ENCODE peak calls at places on chromosomes 13 and 19, in six cellular contexts. Q is HFFc6, M is foreskin fibroblast, Z is colonic mucosa, B is astrocyte, H is AG04450. P is an unnamed sample.

GRCh38 chr19:2282062-2282861 is at the start of gene PEAK3:
- DNase-seq in M (peak), B (peak), Q (no peak), Z (peak), H (no peak), P (peak)

GRCh38 chr13:114315074-114315785 is 927 bp downstream of the CHAMP1 start:
- DNase-seq in M (no peak), H (no peak), Q (no peak), Z (peak), B (no peak), P (no peak)

GRCh38 chr13:98507060-98507797 is 69.7 kb downstream of the STK24 start:
- DNase-seq in B (peak), Z (peak), M (peak), H (no peak), Q (no peak), P (peak)

GRCh38 chr13:111061338-111062045 is 53.6 kb upstream of the ARHGEF7 start:
- DNase-seq in H (no peak), B (no peak), Q (no peak), M (no peak), Z (no peak), P (no peak)

GRCh38 chr19:44176590-44176989 is 11.7 kb downstream of the ZNF226 start:
- DNase-seq in H (no peak), M (no peak), Z (no peak), B (no peak), Q (no peak), P (no peak)

GRCh38 chr19:16429066-16429758 is 42.6 kb downstream of the EPS15L1 start:
- DNase-seq in Q (no peak), Z (no peak), B (no peak), H (no peak), M (no peak), P (no peak)

GRCh38 chr13:27860743-27861142 is 59.1 kb upstream of the PDX1 start:
- DNase-seq in Q (no peak), B (no peak), H (no peak), Z (no peak), M (no peak), P (no peak)

GRCh38 chr13:45362939-45363338 is 22.0 kb upstream of the TPT1 start:
- DNase-seq in B (no peak), M (no peak), Z (no peak), H (no peak), Q (no peak), P (no peak)

GRCh38 chr19:17424743-17425365 is 5.0 kb downstream of the MVB12A start:
- DNase-seq in M (peak), H (no peak), B (no peak), Q (no peak), Z (peak), P (peak)

GRCh38 chr19:40411125-40411842 is 1.9 kb downstream of the PRX start:
- DNase-seq in H (no peak), Z (no peak), B (no peak), M (no peak), Q (no peak), P (no peak)

GRCh38 chr19:29872224-29872731 is 60.5 kb downstream of the CCNE1 start:
- DNase-seq in B (peak), H (no peak), Z (no peak), Q (no peak), M (peak), P (peak)

GRCh38 chr13:112444001-112444311 is 67.8 kb downstream of the SPACA7 start:
- DNase-seq in Z (peak), B (peak), H (no peak), M (peak), Q (peak), P (peak)

GRCh38 chr19:5081441-5082161 is 112.7 kb downstream of the KDM4B start:
- DNase-seq in B (no peak), H (no peak), M (peak), Z (no peak), Q (no peak), P (no peak)

GRCh38 chr19:42386974-42387707 is 3.0 kb downstream of the CNFN start:
- DNase-seq in M (peak), Q (peak), H (no peak), Z (peak), B (peak), P (peak)
- TF ChIP-seq CTCF in M (peak), Q (peak), H (peak), Z (peak), B (no peak), P (peak)

GRCh38 chr13:29021311-29021710 is 201.2 kb downstream of the MTUS2 start:
- DNase-seq in B (no peak), M (no peak), H (no peak), Z (no peak), Q (no peak), P (no peak)
- TF ChIP-seq CTCF in B (no peak), M (no peak), H (no peak), Z (no peak), Q (no peak), P (no peak)

DNA sequence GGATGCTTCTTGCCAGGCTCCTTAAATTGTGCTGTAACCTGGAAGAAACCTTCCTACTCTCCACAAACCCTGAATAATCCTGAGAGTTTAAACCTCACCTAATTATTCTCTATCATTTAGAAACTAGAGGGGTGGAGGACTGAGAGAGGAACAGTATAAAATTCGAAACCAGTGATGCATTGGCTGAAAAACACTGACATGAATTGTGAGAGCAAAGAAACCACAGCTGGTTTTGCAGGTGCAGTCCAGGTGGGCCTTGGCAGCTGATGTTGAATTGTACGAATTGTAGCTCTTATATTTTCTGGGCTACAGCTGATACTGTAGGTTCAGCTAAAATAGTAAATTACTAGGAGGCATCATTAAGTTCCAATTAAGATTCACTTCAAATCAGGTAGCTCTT is 227.0 kb upstream of the SLITRK5 start:
- DNase-seq in Z (no peak), B (no peak), M (no peak), H (no peak), Q (no peak), P (no peak)
- TF ChIP-seq CTCF in Z (no peak), B (no peak), M (no peak), H (no peak), Q (no peak), P (no peak)

GRCh38 chr19:47028372-47028672 is 8.7 kb downstream of the NPAS1 start:
- DNase-seq in B (no peak), Q (no peak), Z (no peak), M (no peak), H (no peak), P (no peak)
- TF ChIP-seq CTCF in B (no peak), Q (no peak), Z (no peak), M (no peak), H (no peak), P (no peak)

GRCh38 chr19:49017041-49017665 is at the start of gene LHB:
- DNase-seq in Z (no peak), B (no peak), M (no peak), H (no peak), Q (no peak), P (no peak)

GRCh38 chr19:49020342-49020741 is 3.5 kb upstream of the LHB start:
- DNase-seq in Q (no peak), H (no peak), B (no peak), Z (no peak), M (no peak), P (no peak)

GRCh38 chr19:49020931-49021895 is 2.9 kb downstream of the CGB3 start:
- DNase-seq in Z (no peak), H (no peak), M (peak), Q (peak), B (no peak), P (no peak)

GRCh38 chr19:49017666-49018351 is 918 bp upstream of the LHB start:
- DNase-seq in M (peak), B (peak), Q (peak), Z (peak), H (no peak), P (peak)

GRCh38 chr19:49019242-49019932 is 2.5 kb upstream of the LHB start:
- DNase-seq in B (no peak), Q (no peak), M (peak), Z (peak), H (no peak), P (no peak)
- TF ChIP-seq CTCF in B (no peak), Q (peak), M (no peak), Z (no peak), H (no peak), P (peak)

GRCh38 chr13:50917572-50917971 is 8.0 kb downstream of the RNASEH2B start:
- DNase-seq in Q (no peak), H (no peak), Z (no peak), B (no peak), M (peak), P (no peak)

GRCh38 chr13:50914848-50915247 is 5.3 kb downstream of the RNASEH2B start:
- DNase-seq in H (no peak), B (peak), Q (no peak), Z (no peak), M (peak), P (peak)

GRCh38 chr13:50914301-50914700 is 4.7 kb downstream of the RNASEH2B start:
- DNase-seq in M (peak), Z (no peak), H (no peak), Q (no peak), B (peak), P (no peak)

GRCh38 chr13:50916701-50917184 is 7.2 kb downstream of the RNASEH2B start:
- DNase-seq in Z (peak), Q (no peak), H (no peak), B (no peak), M (peak), P (no peak)

GRCh38 chr13:50915562-50915961 is 6.0 kb downstream of the RNASEH2B start:
- DNase-seq in H (no peak), M (no peak), Q (no peak), B (no peak), Z (no peak), P (no peak)
- TF ChIP-seq CTCF in H (no peak), M (no peak), Q (peak), B (no peak), Z (no peak), P (no peak)

P was measured in fibroblast of pulmonary artery.